ENCODE peak calls at places on chromosomes 13 and 19, in five cellular contexts. D, F, V, H and J are unnamed samples.

GRCh38 chr13:103238441-103238840 is 172.2 kb upstream of the SLC10A2 start:
- DNase-seq in D (no peak), F (no peak), V (no peak), H (no peak), J (no peak)

GRCh38 chr19:46442808-46443450 is 14.2 kb upstream of the PNMA8C start:
- DNase-seq in D (no peak), F (no peak), V (peak), H (no peak), J (no peak)

GRCh38 chr13:101545521-101545920 is 93.0 kb downstream of the ITGBL1 start:
- DNase-seq in D (no peak), F (no peak), V (no peak), H (no peak), J (no peak)

GRCh38 chr13:33994826-33995502 is 177.0 kb downstream of the RFC3 start:
- DNase-seq in D (no peak), F (no peak), V (no peak), H (no peak), J (no peak)

GRCh38 chr13:29801737-29802305 is 48.6 kb downstream of the UBL3 start:
- DNase-seq in D (peak), F (no peak), V (no peak), H (no peak), J (no peak)

GRCh38 chr13:43653980-43654379 is 132.8 kb downstream of the ENOX1 start:
- DNase-seq in D (no peak), F (no peak), V (no peak), H (no peak), J (no peak)

GRCh38 chr19:20664917-20665781 is 3.8 kb upstream of the ZNF626 start:
- DNase-seq in D (peak), F (peak), V (no peak), H (peak), J (no peak)

GRCh38 chr19:36939153-36939552 is 23.0 kb downstream of the ZNF568 start:
- DNase-seq in D (peak), F (peak), V (no peak), H (no peak), J (no peak)

GRCh38 chr19:8821748-8822241 is 10.3 kb downstream of the ZNF558 start:
- DNase-seq in D (no peak), F (no peak), V (no peak), H (no peak), J (no peak)

GRCh38 chr13:30256713-30257432 is 50.5 kb downstream of the KATNAL1 start:
- DNase-seq in D (peak), F (peak), V (no peak), H (peak), J (no peak)

GRCh38 chr19:35521124-35521743 is 6.9 kb downstream of the SBSN start:
- DNase-seq in D (peak), F (no peak), V (no peak), H (no peak), J (no peak)

GRCh38 chr13:27953671-27954405 is 15.3 kb downstream of the CDX2 start:
- DNase-seq in D (peak), F (peak), V (peak), H (peak), J (no peak)
- TF ChIP-seq EZH2 in D (peak), F (no peak), V (peak), H (peak), J (peak)

GRCh38 chr19:1567848-1568227 is 287 bp downstream of the MEX3D start:
- DNase-seq in D (no peak), F (peak), V (no peak), H (peak), J (no peak)
- H3K4me3 ChIP-seq in D (no peak), F (peak), V (peak), H (no peak), J (no peak)

GRCh38 chr19:39126593-39127187 is 1.1 kb downstream of the PAK4 start:
- DNase-seq in D (no peak), F (no peak), V (peak), H (peak), J (no peak)
- H3K27ac ChIP-seq in D (no peak), F (no peak), V (peak), H (peak), J (no peak)

GRCh38 chr19:19464339-19465098 is 50.8 kb downstream of the TSSK6 start:
- DNase-seq in D (peak), F (no peak), V (peak), H (peak), J (no peak)

GRCh38 chr19:19468424-19469050 is 46.8 kb downstream of the TSSK6 start:
- DNase-seq in D (no peak), F (no peak), V (no peak), H (no peak), J (no peak)

GRCh38 chr19:19463348-19464117 is 51.8 kb downstream of the TSSK6 start:
- DNase-seq in D (no peak), F (no peak), V (peak), H (no peak), J (no peak)

GRCh38 chr19:19465436-19466070 is 49.8 kb downstream of the TSSK6 start:
- DNase-seq in D (no peak), F (no peak), V (no peak), H (no peak), J (no peak)

DNA sequence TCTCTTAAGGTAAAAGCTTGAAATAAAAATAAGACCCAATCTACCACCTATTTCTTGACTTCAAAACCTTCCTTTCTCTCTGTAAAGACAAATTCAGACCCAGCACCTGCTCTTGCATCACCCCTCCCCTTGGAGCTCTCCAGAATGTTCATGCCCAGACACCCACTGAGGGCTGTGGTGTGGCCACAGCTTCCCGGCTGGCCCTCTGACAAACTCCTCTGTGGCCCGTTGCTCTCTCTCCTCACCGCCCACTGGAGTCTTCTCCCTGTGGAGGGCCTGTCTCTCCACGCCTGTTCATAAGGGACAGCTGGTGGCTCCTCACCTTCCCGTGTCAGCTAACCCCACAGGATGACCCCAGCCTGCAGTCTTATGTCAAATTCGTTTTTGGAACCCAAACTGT is 49.1 kb downstream of the TSSK6 start:
- DNase-seq in D (no peak), F (no peak), V (no peak), H (no peak), J (no peak)
- TF ChIP-seq EZH2 in D (no peak), F (no peak), V (no peak), H (no peak), J (no peak)

GRCh38 chr19:41886761-41887710 is 4.1 kb downstream of the ARHGEF1 start:
- DNase-seq in D (peak), F (no peak), V (no peak), H (no peak), J (no peak)
- H3K4me3 ChIP-seq in D (peak), F (no peak), V (no peak), H (no peak), J (peak)

GRCh38 chr13:21465710-21466160 is 6.6 kb upstream of the ZDHHC20 start:
- DNase-seq in D (peak), F (no peak), V (no peak), H (peak), J (no peak)
- H3K27ac ChIP-seq in D (peak), F (no peak), V (no peak), H (peak), J (no peak)

DNA sequence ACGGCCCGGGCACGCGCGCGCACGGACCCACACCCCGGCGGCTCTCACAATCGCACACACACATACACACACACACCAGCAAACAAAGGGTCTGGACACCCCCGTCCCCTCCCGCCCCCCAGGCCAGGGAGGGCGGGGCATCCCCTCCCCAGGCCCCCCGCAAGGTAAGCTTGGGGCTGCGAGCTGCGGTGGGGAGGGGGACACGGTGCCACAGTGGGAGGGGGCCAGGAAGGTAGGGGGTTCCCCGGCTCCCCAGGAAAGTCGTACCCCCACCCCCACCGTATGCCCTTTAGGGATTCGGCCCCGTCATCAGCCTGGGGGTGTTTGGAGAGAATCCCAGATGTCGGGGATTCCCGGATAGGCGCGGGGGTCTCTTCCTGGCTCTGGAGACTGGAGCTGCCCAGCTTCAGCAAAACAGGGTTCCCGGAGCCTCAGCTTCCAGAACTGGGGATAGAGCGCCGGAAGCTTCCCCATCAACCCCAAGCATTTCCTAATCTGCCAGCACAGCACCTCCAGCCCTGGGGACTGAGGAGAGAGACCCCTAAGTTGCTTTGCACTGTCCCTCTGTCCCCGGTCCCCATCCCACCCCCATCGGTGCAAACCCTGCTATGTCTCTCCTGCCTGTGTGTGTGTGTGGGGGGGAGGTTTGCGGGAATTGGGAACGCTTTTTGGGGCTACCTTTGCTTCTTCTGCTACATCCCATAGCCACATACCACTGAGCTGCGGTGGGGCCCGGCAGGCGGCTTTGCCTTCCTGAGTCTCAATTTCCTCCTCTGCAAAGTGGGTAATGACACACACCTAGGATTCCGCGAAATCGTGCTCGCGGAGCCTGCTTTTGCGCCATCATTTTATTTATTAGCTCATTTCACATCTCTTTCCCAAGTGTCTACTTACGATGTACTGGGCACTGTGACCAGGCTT is 1.8 kb upstream of the CDC37 start:
- DNase-seq in D (peak), F (no peak), V (no peak), H (peak), J (no peak)
- TF ChIP-seq EZH2 in D (no peak), F (no peak), V (peak), H (no peak), J (no peak)